ENCODE peak calls at places on chromosomes 5 and 9, in four cellular contexts. Z, M, C and T are unnamed samples.

GRCh38 chr9:116230233-116230632 is 76.6 kb downstream of the PAPPA start:
- DNase-seq in M (no peak), C (no peak), Z (no peak), T (no peak)

GRCh38 chr9:87087197-87087596 is 139.9 kb upstream of the GAS1 start:
- DNase-seq in Z (no peak), C (no peak), M (no peak), T (no peak)

GRCh38 chr9:28443461-28443860 is 870.2 kb upstream of the C9orf72 start:
- DNase-seq in C (no peak), M (no peak), Z (no peak), T (no peak)

GRCh38 chr5:132777209-132778069 is at the start of gene SEPTIN8:
- DNase-seq in C (no peak), Z (peak; percentile 42), M (peak; percentile 31), T (no peak)

GRCh38 chr9:36625006-36625600 is 52.4 kb downstream of the MELK start:
- DNase-seq in C (peak; percentile 77), Z (peak; percentile 80), M (no peak), T (peak; percentile 47)

GRCh38 chr5:54651482-54652076 is 134.0 kb downstream of the SNX18 start:
- DNase-seq in M (no peak), Z (peak; percentile 84), C (no peak), T (no peak)

GRCh38 chr5:56383761-56384160 is 150.6 kb upstream of the ANKRD55 start:
- DNase-seq in C (no peak), M (no peak), Z (no peak), T (no peak)

GRCh38 chr5:17405976-17406876 is 91.8 kb upstream of the TAF11L2 start:
- DNase-seq in Z (no peak), M (no peak), C (peak; percentile 31), T (peak; percentile 8)

GRCh38 chr5:77397686-77398300 is 94.3 kb downstream of the WDR41 start:
- DNase-seq in Z (no peak), C (no peak), M (no peak), T (no peak)

GRCh38 chr9:130137081-130137869 is 34.9 kb upstream of the NCS1 start:
- DNase-seq in M (no peak), Z (no peak), C (no peak), T (no peak)

GRCh38 chr5:153835891-153836515 is 202.7 kb downstream of the FAM114A2 start:
- DNase-seq in M (no peak), C (no peak), Z (no peak), T (no peak)

GRCh38 chr9:17349816-17350215 is 215.0 kb downstream of the CNTLN start:
- DNase-seq in M (no peak), C (peak; percentile 6), Z (peak; percentile 13), T (peak; percentile 3)

GRCh38 chr5:154446183-154447073 is 631 bp downstream of the SAP30L start:
- DNase-seq in Z (peak; percentile 73), C (peak; percentile 35), M (peak; percentile 25), T (no peak)

DNA sequence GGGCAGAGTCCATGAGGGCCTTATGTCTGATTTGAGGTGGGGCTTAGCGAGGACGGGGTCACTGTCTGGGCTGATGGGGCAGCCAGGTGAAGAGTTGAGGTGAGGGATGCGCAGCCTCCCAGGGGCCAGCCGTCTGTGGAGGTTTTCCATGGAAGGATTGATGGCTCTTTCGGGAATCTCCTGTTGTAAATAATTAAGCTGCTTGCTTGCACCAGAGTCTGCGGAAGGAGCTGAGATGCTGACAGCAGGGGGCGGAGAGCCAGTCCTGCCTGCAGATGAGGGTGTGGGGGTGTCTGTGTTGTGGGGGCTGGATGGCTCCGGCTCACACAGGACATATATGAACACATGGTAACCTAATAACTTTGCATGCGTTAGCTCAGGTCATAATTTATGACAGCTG is 36.6 kb upstream of the SEMA4D start:
- DNase-seq in Z (no peak), M (no peak), C (no peak), T (no peak)
- TF ChIP-seq CTCF in Z (no peak), M (no peak), C (no peak), T (no peak)

GRCh38 chr9:12699529-12699928 is 6.3 kb downstream of the TYRP1 start:
- DNase-seq in M (no peak), C (no peak), Z (peak; percentile 73), T (no peak)
- TF ChIP-seq CTCF in M (no peak), C (peak; percentile 58), Z (peak; percentile 52), T (peak; percentile 40)

GRCh38 chr5:7435503-7435902 is 39.6 kb downstream of the ADCY2 start:
- DNase-seq in M (no peak), C (no peak), Z (no peak), T (no peak)

GRCh38 chr5:7437836-7438235 is 41.9 kb downstream of the ADCY2 start:
- DNase-seq in M (no peak), C (no peak), Z (no peak), T (no peak)

GRCh38 chr5:7434937-7435336 is 39.0 kb downstream of the ADCY2 start:
- DNase-seq in M (no peak), C (no peak), Z (no peak), T (no peak)

GRCh38 chr5:7436521-7436920 is 40.6 kb downstream of the ADCY2 start:
- DNase-seq in Z (no peak), M (no peak), C (no peak), T (no peak)
- TF ChIP-seq CTCF in Z (no peak), M (no peak), C (no peak), T (no peak)

GRCh38 chr5:1217596-1218206 is 7.5 kb upstream of the SLC6A18 start:
- DNase-seq in C (no peak), M (no peak), Z (no peak), T (no peak)
- TF ChIP-seq CTCF in C (no peak), M (no peak), Z (no peak), T (no peak)